ENCODE peak calls at places on chromosomes 13 and 19, in five cellular contexts. E is mucosa of descending colon; O is heart right ventricle; S is endothelial cell; W is CD8-positive, alpha-beta T cell. M is an unnamed sample.

GRCh38 chr19:524062-524674 is 7.4 kb upstream of the CDC34 start:
- DNase-seq in O (no peak), W (no peak), E (no peak), S (no peak), M (no peak)

GRCh38 chr13:46687810-46688209 is 109.2 kb downstream of the ESD start:
- DNase-seq in S (no peak), O (no peak), W (no peak), E (no peak), M (no peak)

GRCh38 chr19:16825312-16826168 is 3.7 kb upstream of the SIN3B start:
- DNase-seq in E (peak), W (no peak), O (peak), S (no peak), M (no peak)

GRCh38 chr13:78709028-78709427 is 50.1 kb upstream of the OBI1 start:
- DNase-seq in O (no peak), E (no peak), W (no peak), S (no peak), M (no peak)

GRCh38 chr19:43606569-43607229 is 5.2 kb upstream of the SRRM5 start:
- DNase-seq in E (no peak), W (no peak), S (no peak), O (no peak), M (no peak)

GRCh38 chr19:20038358-20039202 is 725 bp downstream of the ZNF682 start:
- DNase-seq in S (no peak), O (no peak), W (no peak), E (no peak), M (no peak)

GRCh38 chr19:38674388-38675133 is 27.1 kb downstream of the ACTN4 start:
- DNase-seq in E (no peak), W (no peak), O (no peak), S (no peak), M (no peak)

GRCh38 chr13:91347996-91348905 is 764 bp downstream of the MIR17HG start:
- DNase-seq in S (peak), O (peak), W (peak), E (peak), M (peak)

GRCh38 chr13:93201992-93202558 is 24.5 kb upstream of the GPC6 start:
- DNase-seq in W (no peak), O (no peak), S (no peak), E (no peak), M (no peak)

GRCh38 chr13:21413013-21413412 is 46.1 kb downstream of the ZDHHC20 start:
- DNase-seq in O (no peak), W (no peak), E (no peak), S (no peak), M (no peak)

GRCh38 chr19:47445937-47446402 is 25.7 kb downstream of the SLC8A2 start:
- DNase-seq in E (peak), W (peak), S (peak), O (no peak), M (no peak)

GRCh38 chr19:6260912-6261636 is 18.7 kb downstream of the MLLT1 start:
- DNase-seq in E (peak), S (peak), W (peak), O (no peak), M (no peak)

GRCh38 chr19:46637224-46637623 is 1.2 kb upstream of the GNG8 start:
- DNase-seq in W (no peak), S (no peak), E (no peak), O (no peak), M (no peak)

GRCh38 chr19:52351512-52351911 is 15.5 kb downstream of the ZNF610 start:
- DNase-seq in W (no peak), E (no peak), O (no peak), S (peak), M (no peak)

GRCh38 chr13:57633950-57634828 is 2.6 kb downstream of the PCDH17 start:
- DNase-seq in S (peak), W (no peak), O (peak), E (no peak), M (no peak)

GRCh38 chr19:14482112-14482941 is 7.2 kb upstream of the PTGER1 start:
- DNase-seq in E (no peak), S (no peak), O (no peak), W (no peak), M (no peak)

GRCh38 chr19:38793186-38793585 is 4.2 kb downstream of the LGALS7B start:
- DNase-seq in E (no peak), O (no peak), S (no peak), W (no peak), M (no peak)

GRCh38 chr19:20078696-20079095 is 896 bp downstream of the ZNF90 start:
- DNase-seq in O (no peak), E (peak), W (no peak), S (peak), M (no peak)

GRCh38 chr19:49565261-49565660 is 15.1 kb downstream of the NOSIP start:
- DNase-seq in W (no peak), E (peak), S (no peak), O (no peak), M (no peak)

DNA sequence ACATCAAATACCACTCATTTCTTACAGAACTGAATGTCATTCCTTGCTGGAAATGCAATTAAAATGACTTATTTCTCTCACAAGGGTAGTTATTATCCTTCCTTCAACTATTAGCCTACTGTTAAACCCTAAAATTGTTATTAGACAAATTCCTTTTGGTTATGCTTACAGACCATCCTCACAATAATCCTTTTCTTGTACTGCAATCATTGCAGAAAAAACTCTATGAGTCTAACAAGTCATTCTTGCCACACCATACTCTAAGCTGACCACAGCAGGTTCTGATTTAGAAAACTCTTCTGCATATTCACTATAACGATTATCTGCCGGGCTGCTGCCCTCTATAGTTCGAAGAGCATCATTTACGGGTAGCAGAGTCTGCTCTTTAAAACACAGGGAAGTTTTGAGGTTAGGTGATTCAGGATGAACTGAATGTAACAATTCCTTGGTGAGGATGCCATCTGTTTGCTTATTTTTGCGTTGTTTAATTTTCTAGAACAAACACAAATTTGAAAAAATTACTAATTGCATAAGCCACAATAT is 38.2 kb downstream of the MTMR6 start:
- DNase-seq in W (no peak), S (no peak), E (no peak), O (no peak), M (peak)
- TF ChIP-seq CTCF in W (no peak), S (no peak), E (no peak), O (peak), M (peak)

DNA sequence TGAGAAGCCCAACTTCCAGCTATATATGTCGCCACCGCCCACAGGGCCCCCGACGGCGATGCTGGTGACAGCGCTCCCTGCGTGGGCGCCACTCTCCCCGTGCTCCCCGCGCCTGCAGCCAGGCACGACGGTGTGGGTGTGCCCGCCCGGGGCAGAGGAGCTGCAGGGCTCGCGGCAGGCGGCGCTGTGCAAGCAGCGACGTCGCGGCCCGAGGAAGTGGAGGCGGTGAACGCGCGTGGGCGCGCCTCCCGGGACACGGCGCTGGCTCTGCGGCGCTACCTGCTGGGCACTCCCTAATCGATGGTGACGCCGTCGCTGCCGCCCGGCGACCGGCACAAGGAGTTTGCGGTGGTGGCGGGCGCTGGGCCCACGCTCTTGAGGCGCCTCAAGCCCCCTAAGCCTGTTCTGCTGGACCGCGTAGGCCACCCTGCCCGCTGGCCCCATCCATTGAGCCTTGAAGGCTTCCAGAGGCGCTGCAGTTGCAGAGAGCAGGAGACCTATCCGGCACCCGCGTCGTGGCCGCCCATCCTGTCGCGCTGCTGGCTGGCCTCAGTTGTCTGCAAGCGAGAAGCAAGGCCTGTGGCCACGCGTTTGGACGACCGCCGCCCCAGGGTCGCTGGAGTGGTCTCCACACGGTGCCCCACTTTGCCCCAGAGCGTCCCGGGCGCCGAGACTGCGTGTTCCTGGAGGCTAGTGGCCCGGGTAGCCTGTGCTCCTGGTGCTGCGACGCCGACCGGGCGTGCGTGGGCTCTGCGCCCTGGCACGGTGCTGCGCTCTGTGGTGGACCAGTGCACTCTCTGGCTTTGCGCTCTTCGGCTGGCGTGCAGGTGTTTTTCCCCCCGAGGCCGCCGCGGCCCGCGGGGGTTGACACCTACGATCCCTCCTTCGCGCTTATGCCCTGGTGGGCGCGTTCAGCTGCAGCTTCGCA is 23.1 kb downstream of the LRFN3 start:
- DNase-seq in W (peak), E (peak), O (peak), S (peak), M (peak)
- TF ChIP-seq CTCF in W (peak), E (peak), O (peak), S (no peak), M (peak)

DNA sequence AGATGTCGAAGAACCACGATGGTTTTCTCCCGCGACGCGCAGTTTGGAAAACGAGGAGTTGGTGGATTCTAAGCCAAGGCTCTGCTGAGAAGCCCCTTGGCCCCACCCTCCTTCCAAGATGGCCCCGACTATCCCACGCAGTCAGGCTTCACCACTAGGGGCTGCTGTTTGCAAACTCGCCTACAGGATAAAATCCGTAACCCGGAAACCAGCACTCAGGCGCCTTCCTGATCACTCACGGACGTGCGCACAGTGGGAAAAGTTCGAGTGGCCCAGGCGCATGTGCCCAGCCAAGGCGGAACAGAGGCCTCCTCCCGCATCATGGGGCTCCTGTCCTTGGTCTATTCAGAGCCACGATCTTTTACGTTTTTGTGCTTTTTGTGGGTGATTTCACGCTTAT is 19.2 kb upstream of the UQCR11 start:
- DNase-seq in W (peak), E (peak), S (peak), O (peak), M (no peak)
- TF ChIP-seq CTCF in W (peak), E (no peak), S (peak), O (peak), M (peak)

GRCh38 chr19:29256516-29256915 is 43.6 kb upstream of the UQCRFS1 start:
- DNase-seq in O (no peak), E (no peak), S (no peak), W (no peak), M (no peak)

GRCh38 chr19:29259867-29260281 is 46.9 kb upstream of the UQCRFS1 start:
- DNase-seq in O (no peak), S (no peak), W (peak), E (no peak), M (no peak)

GRCh38 chr19:29262085-29262484 is 49.1 kb upstream of the UQCRFS1 start:
- DNase-seq in W (no peak), S (no peak), O (no peak), E (no peak), M (no peak)

GRCh38 chr19:29260477-29261317 is 47.7 kb upstream of the UQCRFS1 start:
- DNase-seq in E (no peak), S (peak), W (no peak), O (no peak), M (no peak)

GRCh38 chr19:29259153-29259552 is 46.2 kb upstream of the UQCRFS1 start:
- DNase-seq in S (no peak), O (no peak), W (peak), E (no peak), M (no peak)
- TF ChIP-seq CTCF in S (no peak), O (no peak), W (no peak), E (no peak), M (peak)